ENCODE peak calls at places on chromosome 3, in six cellular contexts. S is heart left ventricle, T is stomach, W is GM23248, H is lower lobe of right lung, G is IMR-90. K is an unnamed sample. For H3K9me3, the result is how much of the 10 kb centered on the place peaks cover.

GRCh38 chr3:132630612-132631011 is 29.0 kb downstream of the ACAD11 start:
- DNase-seq in S (no peak), T (no peak), W (no peak), H (no peak), G (no peak), K (no peak)

GRCh38 chr3:143442761-143443477 is 323.3 kb downstream of the CHST2 start:
- DNase-seq in S (no peak), T (no peak), W (peak), H (no peak), G (peak), K (no peak)

GRCh38 chr3:49534581-49535495 is 19.4 kb upstream of the BSN start:
- DNase-seq in S (no peak), T (peak), W (no peak), H (no peak), G (no peak), K (no peak)

GRCh38 chr3:143970773-143971366 is 753 bp upstream of the DIPK2A start:
- DNase-seq in S (peak), T (peak), W (peak), H (peak), G (peak), K (peak)

GRCh38 chr3:71062037-71062919 is 521.2 kb downstream of the FOXP1 start:
- DNase-seq in S (no peak), T (no peak), W (peak), H (no peak), G (peak), K (no peak)

GRCh38 chr3:178203650-178204049 is 332.6 kb upstream of the KCNMB2 start:
- DNase-seq in S (no peak), T (no peak), W (peak), H (no peak), G (peak), K (no peak)

GRCh38 chr3:111963424-111963823 is 15.4 kb upstream of the ABHD10 start:
- DNase-seq in S (no peak), T (no peak), W (peak), H (no peak), G (peak), K (no peak)

GRCh38 chr3:82354181-82354696 is 592.8 kb upstream of the GBE1 start:
- DNase-seq in S (no peak), T (no peak), W (no peak), H (no peak), G (no peak), K (no peak)

GRCh38 chr3:4351164-4351855 is 48.1 kb downstream of the SETMAR start:
- DNase-seq in S (no peak), T (no peak), W (peak), H (no peak), G (peak), K (no peak)

GRCh38 chr3:183224180-183224579 is 28.9 kb upstream of the B3GNT5 start:
- DNase-seq in S (no peak), T (no peak), W (no peak), H (no peak), G (no peak), K (no peak)

GRCh38 chr3:28935141-28935540 is 345.7 kb upstream of the RBMS3 start:
- DNase-seq in S (no peak), T (no peak), W (no peak), H (no peak), G (no peak), K (no peak)

GRCh38 chr3:47427866-47428265 is 47.0 kb downstream of the PTPN23 start:
- DNase-seq in S (no peak), T (no peak), W (no peak), H (no peak), G (no peak), K (no peak)

GRCh38 chr3:42851228-42851834 is 24.3 kb downstream of the CYP8B1 start:
- DNase-seq in S (no peak), T (no peak), W (no peak), H (no peak), G (no peak), K (no peak)

GRCh38 chr3:187456268-187456667 is 88.1 kb downstream of the RTP4 start:
- DNase-seq in S (peak), T (peak), W (peak), H (no peak), G (no peak), K (no peak)

GRCh38 chr3:72041531-72041930 is 256.6 kb upstream of the PROK2 start:
- DNase-seq in S (no peak), T (no peak), W (peak), H (no peak), G (no peak), K (no peak)

GRCh38 chr3:100048248-100048647 is 66.1 kb downstream of the FILIP1L start:
- DNase-seq in S (no peak), T (no peak), W (no peak), H (no peak), G (no peak), K (no peak)

GRCh38 chr3:140931801-140932200 is 9.8 kb upstream of the SLC25A36 start:
- DNase-seq in S (no peak), T (no peak), W (peak), H (no peak), G (peak), K (no peak)

GRCh38 chr3:173399001-173399400 is 1.5 kb downstream of the NLGN1 start:
- DNase-seq in S (no peak), T (no peak), W (peak), H (no peak), G (no peak), K (no peak)

GRCh38 chr3:15973930-15974329 is 176.2 kb upstream of the ANKRD28 start:
- DNase-seq in S (no peak), T (no peak), W (no peak), H (no peak), G (no peak), K (no peak)

GRCh38 chr3:46881819-46882376 is 4.4 kb downstream of the PTH1R start:
- DNase-seq in S (peak), T (no peak), W (peak), H (no peak), G (no peak), K (no peak)

GRCh38 chr3:59606638-59607262 is 556.9 kb upstream of the CFAP20DC start:
- DNase-seq in S (no peak), T (no peak), W (no peak), H (no peak), G (no peak), K (no peak)

GRCh38 chr3:23389089-23389488 is 186.0 kb downstream of the UBE2E2 start:
- DNase-seq in S (no peak), T (no peak), W (no peak), H (no peak), G (no peak), K (no peak)

GRCh38 chr3:42780892-42781700 is 8.0 kb upstream of the CCDC13 start:
- DNase-seq in S (no peak), T (no peak), W (peak), H (no peak), G (peak), K (no peak)

GRCh38 chr3:106811376-106811775 is 565.9 kb upstream of the CCDC54 start:
- DNase-seq in S (no peak), T (no peak), W (peak), H (no peak), G (peak), K (no peak)

GRCh38 chr3:144119611-144120010 is 148.0 kb downstream of the DIPK2A start:
- DNase-seq in S (no peak), T (no peak), W (no peak), H (no peak), G (no peak), K (no peak)

GRCh38 chr3:113838631-113839209 is at the start of gene GRAMD1C:
- DNase-seq in S (peak), T (peak), W (peak), H (peak), G (peak), K (peak)

GRCh38 chr3:19891740-19892139 is 42.3 kb downstream of the EFHB start:
- DNase-seq in S (no peak), T (no peak), W (peak), H (no peak), G (peak), K (no peak)

GRCh38 chr3:172595648-172596393 is 72.6 kb upstream of the TNFSF10 start:
- DNase-seq in S (no peak), T (peak), W (peak), H (no peak), G (peak), K (no peak)

GRCh38 chr3:155080692-155081091 is 573 bp downstream of the MME start:
- DNase-seq in S (no peak), T (no peak), W (peak), H (no peak), G (no peak), K (no peak)

GRCh38 chr3:123194552-123194951 is 7.2 kb upstream of the SEC22A start:
- DNase-seq in S (no peak), T (peak), W (no peak), H (no peak), G (peak), K (no peak)

GRCh38 chr3:46466273-46466672 is 1.6 kb upstream of the LTF start:
- DNase-seq in S (no peak), T (peak), W (no peak), H (no peak), G (no peak), K (no peak)

GRCh38 chr3:108301695-108302404 is 5.5 kb downstream of the HHLA2 start:
- DNase-seq in S (no peak), T (no peak), W (peak), H (no peak), G (peak), K (no peak)

GRCh38 chr3:48001991-48002390 is 14.2 kb downstream of the MAP4 start:
- DNase-seq in S (no peak), T (no peak), W (no peak), H (no peak), G (no peak), K (no peak)

GRCh38 chr3:119598410-119599098 is 869 bp downstream of the PLA1A start:
- DNase-seq in S (no peak), T (no peak), W (no peak), H (no peak), G (no peak), K (no peak)

GRCh38 chr3:138649134-138649533 is 40.6 kb downstream of the FAIM start:
- DNase-seq in S (no peak), T (no peak), W (no peak), H (no peak), G (no peak), K (no peak)

GRCh38 chr3:138642226-138642926 is 33.8 kb downstream of the FAIM start:
- DNase-seq in S (no peak), T (no peak), W (no peak), H (no peak), G (no peak), K (no peak)

GRCh38 chr3:138642927-138643253 is 34.3 kb downstream of the FAIM start:
- DNase-seq in S (no peak), T (no peak), W (no peak), H (no peak), G (no peak), K (no peak)

GRCh38 chr3:138646008-138646407 is 37.4 kb downstream of the FAIM start:
- DNase-seq in S (no peak), T (no peak), W (no peak), H (no peak), G (no peak), K (no peak)

DNA sequence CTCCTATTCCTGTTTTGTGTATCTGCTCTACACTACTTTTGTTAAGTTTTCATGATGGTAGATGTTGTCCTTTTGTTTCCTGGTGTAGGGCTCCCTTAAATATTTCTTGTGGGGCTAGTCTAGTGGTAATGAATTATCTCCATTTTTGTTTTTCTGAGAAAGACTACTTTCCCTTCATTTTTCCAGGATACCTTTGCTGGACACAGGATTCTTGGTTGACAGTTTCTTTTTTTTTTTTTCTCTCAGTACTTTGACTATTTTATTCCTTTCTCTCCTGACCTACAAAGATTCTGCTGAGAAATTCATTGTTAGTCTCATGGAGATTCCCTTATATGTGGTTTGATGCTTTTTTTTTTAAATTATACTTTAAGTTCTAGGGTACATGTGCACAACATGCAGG is 38.0 kb downstream of the FAIM start:
- DNase-seq in S (no peak), T (no peak), W (no peak), H (no peak), G (no peak), K (no peak)
- H3K9me3 ChIP-seq in S (half or more), T (half or more), W (under half), H (half or more), G (under half), K (under half)

DNA sequence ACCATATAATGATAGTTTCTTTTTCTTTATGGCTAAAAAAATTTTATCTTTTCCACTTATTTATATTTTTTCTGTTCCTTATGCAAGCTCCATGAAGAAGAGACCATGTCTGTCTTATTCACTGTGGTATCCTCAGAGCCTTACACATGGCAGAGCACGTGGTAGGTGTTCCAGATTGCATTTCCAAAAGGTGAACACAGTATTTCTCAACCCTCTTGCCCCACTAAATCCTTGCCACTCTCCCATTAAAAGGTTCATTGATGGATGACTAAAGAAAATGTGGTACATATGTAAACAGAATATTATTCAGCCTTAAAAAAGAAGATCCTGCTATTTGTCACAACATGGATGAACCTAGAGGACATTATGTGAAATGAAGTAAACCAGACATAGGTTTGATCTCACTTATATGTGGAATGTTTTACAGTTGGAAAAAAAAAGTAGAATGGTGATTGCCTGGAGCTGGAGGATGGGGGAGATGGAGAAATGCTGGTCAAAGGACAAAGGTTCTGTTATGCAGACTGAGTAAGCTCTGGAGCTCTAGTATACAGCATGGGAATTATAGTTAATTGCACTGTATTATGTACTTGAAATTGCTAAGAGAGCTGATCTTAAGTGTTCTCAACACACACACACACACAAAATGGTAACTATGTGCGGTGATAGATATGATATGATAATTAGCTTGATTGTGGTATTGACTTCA is 266.7 kb downstream of the CNTN3 start:
- DNase-seq in S (no peak), T (no peak), W (no peak), H (no peak), G (no peak), K (no peak)
- H3K27ac ChIP-seq in S (no peak), T (no peak), W (no peak), H (no peak), G (no peak), K (no peak)

GRCh38 chr3:152421162-152421561 is 152.4 kb downstream of the MBNL1 start:
- DNase-seq in S (no peak), T (no peak), W (no peak), H (no peak), G (no peak), K (no peak)

GRCh38 chr3:152417181-152417580 is 148.5 kb downstream of the MBNL1 start:
- DNase-seq in S (no peak), T (no peak), W (peak), H (no peak), G (peak), K (no peak)

GRCh38 chr3:152419748-152420147 is 151.0 kb downstream of the MBNL1 start:
- DNase-seq in S (no peak), T (no peak), W (no peak), H (no peak), G (no peak), K (no peak)
- H3K4me3 ChIP-seq in S (no peak), T (no peak), W (no peak), H (no peak), G (no peak), K (no peak)

DNA sequence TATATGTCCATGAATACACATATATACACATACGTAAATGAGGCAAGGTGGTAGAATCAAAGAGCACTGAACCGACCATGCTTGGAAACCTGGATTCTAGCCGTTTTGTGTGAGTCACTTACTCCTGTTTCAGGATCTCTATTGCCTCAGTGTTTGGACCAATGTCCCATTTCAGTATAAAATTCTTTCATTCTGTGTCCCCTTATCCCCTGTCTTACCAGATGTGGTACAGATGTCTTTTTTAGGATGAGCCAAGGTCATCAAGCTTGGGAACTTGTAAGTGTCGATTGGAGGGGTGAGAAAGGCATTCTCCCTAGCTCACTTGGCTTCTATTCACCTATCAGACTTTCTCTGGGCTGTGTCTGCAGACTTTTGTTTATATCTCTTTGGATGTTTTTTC is 139.9 kb upstream of the CHL1 start:
- DNase-seq in S (no peak), T (no peak), W (no peak), H (no peak), G (no peak), K (no peak)
- H3K9me3 ChIP-seq in S (under half), T (under half), W (under half), H (under half), G (under half), K (under half)

GRCh38 chr3:58119221-58119620 is 91.6 kb downstream of the DNASE1L3 start:
- DNase-seq in S (no peak), T (no peak), W (no peak), H (no peak), G (no peak), K (no peak)

GRCh38 chr3:58120075-58120812 is 90.5 kb downstream of the DNASE1L3 start:
- DNase-seq in S (peak), T (peak), W (no peak), H (no peak), G (no peak), K (no peak)

GRCh38 chr3:58116985-58117384 is 93.8 kb downstream of the DNASE1L3 start:
- DNase-seq in S (no peak), T (no peak), W (peak), H (no peak), G (peak), K (no peak)

GRCh38 chr3:58117561-58118305 is 93.0 kb downstream of the DNASE1L3 start:
- DNase-seq in S (peak), T (peak), W (peak), H (no peak), G (peak), K (no peak)

GRCh38 chr3:58116161-58116955 is 94.4 kb downstream of the DNASE1L3 start:
- DNase-seq in S (no peak), T (no peak), W (no peak), H (no peak), G (no peak), K (peak)
- H3K27ac ChIP-seq in S (peak), T (peak), W (no peak), H (no peak), G (peak), K (peak)

GRCh38 chr3:196177567-196177966 is 33.6 kb downstream of the ZDHHC19 start:
- DNase-seq in S (no peak), T (no peak), W (no peak), H (no peak), G (no peak), K (no peak)

GRCh38 chr3:196177967-196178366 is 33.2 kb downstream of the ZDHHC19 start:
- DNase-seq in S (no peak), T (no peak), W (no peak), H (no peak), G (no peak), K (no peak)

GRCh38 chr3:196175717-196176116 is 35.5 kb downstream of the ZDHHC19 start:
- DNase-seq in S (no peak), T (no peak), W (no peak), H (peak), G (no peak), K (no peak)

GRCh38 chr3:196175116-196175625 is 36.0 kb downstream of the ZDHHC19 start:
- DNase-seq in S (no peak), T (no peak), W (no peak), H (no peak), G (no peak), K (no peak)

DNA sequence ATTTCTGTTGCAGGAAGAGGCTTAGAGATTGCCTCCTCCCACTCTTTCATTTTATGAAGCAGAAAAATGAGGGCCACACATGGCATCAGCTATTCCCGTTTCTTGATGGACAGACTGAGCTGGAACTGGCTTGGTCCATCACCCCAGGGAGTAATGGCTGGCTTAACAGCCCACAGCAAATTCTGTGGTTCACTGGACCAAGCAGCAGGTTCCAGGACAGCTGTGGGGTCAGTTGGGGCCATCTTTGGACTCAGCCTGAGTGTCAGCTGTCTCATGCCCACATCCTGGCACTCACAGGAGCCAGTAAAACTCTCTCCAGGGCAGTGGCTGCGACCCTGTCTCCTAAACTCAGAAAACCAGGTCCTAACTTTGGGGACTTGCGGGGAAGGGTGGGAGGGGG is 36.5 kb downstream of the ZDHHC19 start:
- DNase-seq in S (no peak), T (no peak), W (no peak), H (no peak), G (no peak), K (no peak)
- H3K4me3 ChIP-seq in S (no peak), T (no peak), W (no peak), H (no peak), G (no peak), K (no peak)

GRCh38 chr3:109445210-109445609 is 107.9 kb upstream of the DPPA4 start:
- DNase-seq in S (no peak), T (no peak), W (no peak), H (no peak), G (no peak), K (no peak)
- H3K9me3 ChIP-seq in S (under half), T (under half), W (under half), H (under half), G (under half), K (under half)

K was measured in effector memory CD4-positive, alpha-beta T cell.